ENCODE peak calls at places on chromosomes 16 and 17, in ten cellular contexts. One of them, this sample, is unnamed.

GRCh38 chr17:66445229-66445628 is 142.8 kb downstream of the PRKCA start:
- DNase-seq in GM12878: no peak
- DNase-seq in PC-3: no peak
- DNase-seq in mammary epithelial cell: no peak
- DNase-seq in GM23338: no peak
- DNase-seq in H9: no peak
- DNase-seq in PC-9: no peak
- DNase-seq in fibroblast of lung: no peak
- DNase-seq in neural progenitor cell: no peak
- DNase-seq in OCI-LY7: no peak
- DNase-seq in this sample: no peak

GRCh38 chr16:80055831-80056230 is 455.3 kb upstream of the MAF start:
- DNase-seq in fibroblast of lung: no peak
- DNase-seq in neural progenitor cell: no peak
- DNase-seq in PC-3: no peak
- DNase-seq in GM12878: no peak
- DNase-seq in GM23338: no peak
- DNase-seq in H9: no peak
- DNase-seq in PC-9: no peak
- DNase-seq in mammary epithelial cell: no peak
- DNase-seq in OCI-LY7: no peak
- DNase-seq in this sample: no peak

GRCh38 chr17:16178836-16179235 is 36.5 kb downstream of the NCOR1 start:
- DNase-seq in PC-9: no peak
- DNase-seq in OCI-LY7: no peak
- DNase-seq in mammary epithelial cell: peak; percentile 11
- DNase-seq in neural progenitor cell: no peak
- DNase-seq in fibroblast of lung: peak; percentile 15
- DNase-seq in GM23338: no peak
- DNase-seq in GM12878: no peak
- DNase-seq in H9: no peak
- DNase-seq in PC-3: peak; percentile 71
- DNase-seq in this sample: no peak

GRCh38 chr16:7303014-7303676 is 29.5 kb upstream of the RBFOX1 start:
- DNase-seq in OCI-LY7: no peak
- DNase-seq in PC-3: no peak
- DNase-seq in PC-9: no peak
- DNase-seq in GM23338: peak; percentile 20
- DNase-seq in mammary epithelial cell: no peak
- DNase-seq in neural progenitor cell: peak; percentile 75
- DNase-seq in GM12878: no peak
- DNase-seq in H9: peak; percentile 54
- DNase-seq in fibroblast of lung: no peak
- DNase-seq in this sample: no peak

GRCh38 chr17:17051791-17052461 is 9.7 kb downstream of the MPRIP start:
- DNase-seq in OCI-LY7: no peak
- DNase-seq in fibroblast of lung: no peak
- DNase-seq in PC-9: peak; percentile 91
- DNase-seq in PC-3: no peak
- DNase-seq in H9: peak; percentile 27
- DNase-seq in GM12878: no peak
- DNase-seq in GM23338: no peak
- DNase-seq in neural progenitor cell: no peak
- DNase-seq in mammary epithelial cell: no peak
- DNase-seq in this sample: no peak

GRCh38 chr17:8729860-8730259 is 14.8 kb downstream of the CCDC42 start:
- DNase-seq in fibroblast of lung: no peak
- DNase-seq in PC-3: no peak
- DNase-seq in GM23338: no peak
- DNase-seq in OCI-LY7: no peak
- DNase-seq in PC-9: no peak
- DNase-seq in GM12878: no peak
- DNase-seq in mammary epithelial cell: no peak
- DNase-seq in H9: no peak
- DNase-seq in neural progenitor cell: no peak
- DNase-seq in this sample: no peak

GRCh38 chr17:71759422-71760060 is 361.3 kb upstream of the SOX9 start:
- DNase-seq in GM12878: no peak
- DNase-seq in PC-3: no peak
- DNase-seq in mammary epithelial cell: no peak
- DNase-seq in neural progenitor cell: no peak
- DNase-seq in GM23338: no peak
- DNase-seq in OCI-LY7: no peak
- DNase-seq in fibroblast of lung: peak; percentile 31
- DNase-seq in PC-9: no peak
- DNase-seq in H9: no peak
- DNase-seq in this sample: peak; percentile 25

GRCh38 chr17:47693667-47694017 is 319 bp upstream of the TBKBP1 start:
- DNase-seq in PC-3: no peak
- DNase-seq in OCI-LY7: peak; percentile 49
- DNase-seq in GM12878: no peak
- DNase-seq in neural progenitor cell: no peak
- DNase-seq in GM23338: no peak
- DNase-seq in fibroblast of lung: no peak
- DNase-seq in mammary epithelial cell: no peak
- DNase-seq in H9: no peak
- DNase-seq in PC-9: no peak
- DNase-seq in this sample: no peak

GRCh38 chr16:81838794-81839193 is 59.7 kb downstream of the PLCG2 start:
- DNase-seq in PC-3: peak; percentile 63
- DNase-seq in GM23338: no peak
- DNase-seq in neural progenitor cell: no peak
- DNase-seq in GM12878: peak; percentile 57
- DNase-seq in PC-9: peak; percentile 69
- DNase-seq in OCI-LY7: peak; percentile 63
- DNase-seq in fibroblast of lung: no peak
- DNase-seq in H9: no peak
- DNase-seq in mammary epithelial cell: peak; percentile 6
- DNase-seq in this sample: peak; percentile 42

DNA sequence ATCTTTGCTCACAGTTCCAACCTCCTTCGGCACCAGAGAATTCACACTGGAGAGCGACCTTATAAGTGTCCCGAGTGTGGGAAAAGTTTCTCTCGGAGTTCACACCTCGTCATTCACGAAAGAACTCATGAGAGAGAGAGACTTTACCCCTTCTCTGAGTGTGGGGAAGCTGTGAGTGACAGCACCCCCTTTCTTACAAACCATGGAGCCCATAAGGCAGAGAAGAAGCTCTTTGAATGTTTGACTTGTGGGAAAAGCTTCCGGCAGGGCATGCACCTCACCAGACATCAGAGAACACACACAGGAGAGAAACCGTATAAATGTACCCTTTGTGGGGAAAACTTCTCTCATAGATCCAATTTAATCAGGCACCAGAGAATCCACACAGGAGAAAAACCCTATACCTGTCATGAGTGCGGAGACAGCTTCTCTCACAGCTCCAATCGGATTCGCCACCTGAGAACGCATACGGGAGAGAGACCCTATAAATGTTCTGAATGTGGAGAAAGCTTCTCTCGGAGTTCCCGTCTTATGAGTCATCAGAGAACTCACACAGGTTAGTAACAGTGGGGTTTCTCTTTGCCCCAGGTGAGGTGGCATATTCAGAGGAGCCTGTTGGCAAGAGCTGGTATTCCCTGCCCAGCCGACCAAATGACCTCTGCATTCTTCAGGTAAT is 6.8 kb downstream of the ZNF263 start:
- DNase-seq in mammary epithelial cell: no peak
- DNase-seq in H9: no peak
- DNase-seq in PC-3: no peak
- DNase-seq in fibroblast of lung: no peak
- DNase-seq in GM23338: no peak
- DNase-seq in PC-9: no peak
- DNase-seq in GM12878: no peak
- DNase-seq in OCI-LY7: no peak
- DNase-seq in neural progenitor cell: no peak
- DNase-seq in this sample: no peak
- H3K79me2 ChIP-seq in mammary epithelial cell: peaks cover 67% of the 10 kb centered on the region
- H3K79me2 ChIP-seq in H9: peaks cover 15% of the 10 kb centered on the region
- H3K79me2 ChIP-seq in PC-3: peaks cover 57% of the 10 kb centered on the region
- H3K79me2 ChIP-seq in fibroblast of lung: peaks cover 27% of the 10 kb centered on the region
- H3K79me2 ChIP-seq in GM23338: peaks cover 75% of the 10 kb centered on the region
- H3K79me2 ChIP-seq in PC-9: peaks cover 57% of the 10 kb centered on the region
- H3K79me2 ChIP-seq in GM12878: peaks cover 14% of the 10 kb centered on the region
- H3K79me2 ChIP-seq in OCI-LY7: peaks cover 34% of the 10 kb centered on the region
- H3K79me2 ChIP-seq in neural progenitor cell: peaks cover 31% of the 10 kb centered on the region
- H3K79me2 ChIP-seq in this sample: peaks cover 74% of the 10 kb centered on the region

GRCh38 chr17:78883533-78884131 is 19.4 kb downstream of the CEP295NL start:
- DNase-seq in OCI-LY7: no peak
- DNase-seq in mammary epithelial cell: peak; percentile 80
- DNase-seq in neural progenitor cell: peak; percentile 90
- DNase-seq in PC-9: peak; percentile 77
- DNase-seq in GM23338: peak; percentile 77
- DNase-seq in H9: peak; percentile 85
- DNase-seq in GM12878: no peak
- DNase-seq in PC-3: peak; percentile 95
- DNase-seq in fibroblast of lung: peak; percentile 97
- DNase-seq in this sample: peak; percentile 93
- TF ChIP-seq CTCF in OCI-LY7: no peak
- TF ChIP-seq CTCF in mammary epithelial cell: peak; percentile 14
- TF ChIP-seq CTCF in neural progenitor cell: peak; percentile 7
- TF ChIP-seq CTCF in PC-9: no peak
- TF ChIP-seq CTCF in GM23338: peak; percentile 13
- TF ChIP-seq CTCF in H9: no peak
- TF ChIP-seq CTCF in GM12878: no peak
- TF ChIP-seq CTCF in PC-3: no peak
- TF ChIP-seq CTCF in fibroblast of lung: no peak
- TF ChIP-seq CTCF in this sample: no peak

DNA sequence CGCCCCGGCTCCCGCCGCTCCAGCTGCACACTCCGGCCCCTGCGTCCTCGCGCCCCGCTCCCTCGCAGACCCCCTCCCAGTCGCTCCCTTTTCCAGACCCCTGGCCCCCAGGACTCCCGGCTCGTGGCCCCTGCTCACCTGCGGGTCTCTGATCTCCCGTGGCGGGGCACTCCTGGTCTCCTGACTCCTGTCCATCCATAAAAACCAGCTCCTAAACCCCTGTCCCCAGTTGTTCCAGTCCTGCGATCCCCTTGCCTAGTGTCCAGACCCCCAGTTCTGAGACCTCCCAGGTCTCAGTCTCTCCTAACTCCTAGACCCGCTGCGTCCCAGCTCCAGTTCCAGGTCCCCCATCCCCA is 294 bp downstream of the SNX29 start:
- DNase-seq in fibroblast of lung: no peak
- DNase-seq in GM12878: no peak
- DNase-seq in GM23338: peak; percentile 43
- DNase-seq in PC-9: no peak
- DNase-seq in mammary epithelial cell: no peak
- DNase-seq in H9: peak; percentile 34
- DNase-seq in PC-3: no peak
- DNase-seq in OCI-LY7: no peak
- DNase-seq in neural progenitor cell: no peak
- DNase-seq in this sample: no peak
- H3K79me2 ChIP-seq in fibroblast of lung: peaks cover 13% of the 10 kb centered on the region
- H3K79me2 ChIP-seq in GM12878: peaks cover 58% of the 10 kb centered on the region
- H3K79me2 ChIP-seq in GM23338: peaks cover 14% of the 10 kb centered on the region
- H3K79me2 ChIP-seq in PC-9: peaks cover 31% of the 10 kb centered on the region
- H3K79me2 ChIP-seq in mammary epithelial cell: peaks cover 33% of the 10 kb centered on the region
- H3K79me2 ChIP-seq in H9: no peaks in the 10 kb centered on the region
- H3K79me2 ChIP-seq in PC-3: peaks cover 27% of the 10 kb centered on the region
- H3K79me2 ChIP-seq in OCI-LY7: peaks cover 34% of the 10 kb centered on the region
- H3K79me2 ChIP-seq in neural progenitor cell: peaks cover 24% of the 10 kb centered on the region
- H3K79me2 ChIP-seq in this sample: peaks cover 39% of the 10 kb centered on the region

GRCh38 chr16:67653131-67654068 is 6.7 kb downstream of the ACD start:
- DNase-seq in fibroblast of lung: no peak
- DNase-seq in GM12878: no peak
- DNase-seq in PC-3: no peak
- DNase-seq in GM23338: no peak
- DNase-seq in OCI-LY7: no peak
- DNase-seq in neural progenitor cell: peak; percentile 51
- DNase-seq in PC-9: no peak
- DNase-seq in mammary epithelial cell: no peak
- DNase-seq in H9: no peak
- DNase-seq in this sample: no peak
- TF ChIP-seq CTCF in fibroblast of lung: no peak
- TF ChIP-seq CTCF in GM12878: no peak
- TF ChIP-seq CTCF in PC-3: peak; percentile 28
- TF ChIP-seq CTCF in GM23338: peak; percentile 29
- TF ChIP-seq CTCF in OCI-LY7: no peak
- TF ChIP-seq CTCF in neural progenitor cell: peak; percentile 40
- TF ChIP-seq CTCF in PC-9: peak; percentile 47
- TF ChIP-seq CTCF in mammary epithelial cell: peak; percentile 33
- TF ChIP-seq CTCF in H9: peak; percentile 62
- TF ChIP-seq CTCF in this sample: no peak

This sample was measured in astrocyte.